ENCODE peak calls at places on chromosomes 6 and 20, in six cellular contexts. One of them, this sample, is unnamed.

GRCh38 chr6:6006428-6007310 is at the start of gene NRN1:
- DNase-seq in brain pericyte: no peak
- DNase-seq in cerebellum: peak; percentile 91
- DNase-seq in iPS-NIHi11: no peak
- DNase-seq in CD4-positive, alpha-beta T cell: no peak
- DNase-seq in CD4-positive, alpha-beta memory T cell: peak; percentile 11
- DNase-seq in this sample: peak; percentile 79

GRCh38 chr6:128600397-128600951 is 80.1 kb upstream of the PTPRK start:
- DNase-seq in CD4-positive, alpha-beta T cell: no peak
- DNase-seq in iPS-NIHi11: no peak
- DNase-seq in CD4-positive, alpha-beta memory T cell: no peak
- DNase-seq in brain pericyte: peak; percentile 39
- DNase-seq in cerebellum: no peak
- DNase-seq in this sample: peak; percentile 84

GRCh38 chr20:46631212-46631869 is 19.9 kb downstream of the SLC13A3 start:
- DNase-seq in brain pericyte: no peak
- DNase-seq in CD4-positive, alpha-beta memory T cell: no peak
- DNase-seq in CD4-positive, alpha-beta T cell: no peak
- DNase-seq in iPS-NIHi11: no peak
- DNase-seq in cerebellum: no peak
- DNase-seq in this sample: no peak

GRCh38 chr6:40550096-40550731 is 37.0 kb downstream of the LRFN2 start:
- DNase-seq in brain pericyte: no peak
- DNase-seq in CD4-positive, alpha-beta T cell: no peak
- DNase-seq in cerebellum: no peak
- DNase-seq in iPS-NIHi11: peak; percentile 48
- DNase-seq in CD4-positive, alpha-beta memory T cell: peak; percentile 10
- DNase-seq in this sample: peak; percentile 1

GRCh38 chr20:29497261-29497671 is 1760.2 kb upstream of the DEFB115 start:
- DNase-seq in CD4-positive, alpha-beta T cell: no peak
- DNase-seq in brain pericyte: no peak
- DNase-seq in CD4-positive, alpha-beta memory T cell: no peak
- DNase-seq in iPS-NIHi11: peak; percentile 8
- DNase-seq in cerebellum: peak; percentile 0
- DNase-seq in this sample: no peak

GRCh38 chr6:68777956-68778355 is 142.9 kb downstream of the ADGRB3 start:
- DNase-seq in brain pericyte: no peak
- DNase-seq in CD4-positive, alpha-beta T cell: no peak
- DNase-seq in cerebellum: peak; percentile 68
- DNase-seq in iPS-NIHi11: no peak
- DNase-seq in CD4-positive, alpha-beta memory T cell: no peak
- DNase-seq in this sample: peak; percentile 10

GRCh38 chr6:137233561-137234504 is 14.6 kb upstream of the IFNGR1 start:
- DNase-seq in brain pericyte: peak; percentile 37
- DNase-seq in iPS-NIHi11: no peak
- DNase-seq in cerebellum: no peak
- DNase-seq in CD4-positive, alpha-beta memory T cell: no peak
- DNase-seq in CD4-positive, alpha-beta T cell: no peak
- DNase-seq in this sample: peak; percentile 73

GRCh38 chr6:110408891-110409290 is 6.5 kb downstream of the DDO start:
- DNase-seq in cerebellum: no peak
- DNase-seq in CD4-positive, alpha-beta T cell: no peak
- DNase-seq in CD4-positive, alpha-beta memory T cell: no peak
- DNase-seq in brain pericyte: no peak
- DNase-seq in iPS-NIHi11: peak; percentile 42
- DNase-seq in this sample: no peak

GRCh38 chr6:97275809-97276208 is 7.2 kb downstream of the MMS22L start:
- DNase-seq in CD4-positive, alpha-beta T cell: no peak
- DNase-seq in brain pericyte: no peak
- DNase-seq in iPS-NIHi11: no peak
- DNase-seq in cerebellum: no peak
- DNase-seq in CD4-positive, alpha-beta memory T cell: no peak
- DNase-seq in this sample: no peak

GRCh38 chr20:43680976-43681375 is 14.1 kb downstream of the MYBL2 start:
- DNase-seq in iPS-NIHi11: no peak
- DNase-seq in cerebellum: peak; percentile 47
- DNase-seq in CD4-positive, alpha-beta T cell: no peak
- DNase-seq in CD4-positive, alpha-beta memory T cell: no peak
- DNase-seq in brain pericyte: no peak
- DNase-seq in this sample: no peak

GRCh38 chr6:170208171-170208601 is 82.7 kb downstream of the DLL1 start:
- DNase-seq in CD4-positive, alpha-beta memory T cell: no peak
- DNase-seq in brain pericyte: no peak
- DNase-seq in iPS-NIHi11: no peak
- DNase-seq in cerebellum: no peak
- DNase-seq in CD4-positive, alpha-beta T cell: no peak
- DNase-seq in this sample: peak; percentile 16